ENCODE peak calls at places on chromosomes 4 and X, in five cellular contexts. One of them, this sample, is unnamed.

GRCh38 chr4:175531405-175532091 is 280.5 kb downstream of the GPM6A start:
- DNase-seq in nephron progenitor cell: no peak
- DNase-seq in activated naive CD4-positive, alpha-beta T cell treated with anti-CD3 and anti-CD28 coated beads, Interleukin-2, amount 10 ng/mL, durations not matched to agents 7 days and 5 days: no peak
- DNase-seq in ACHN: no peak
- DNase-seq in activated CD8-positive, alpha-beta memory T cell treated with anti-CD3 and anti-CD28 coated beads for 4 hours: no peak
- DNase-seq in this sample: no peak

GRCh38 chrX:23732704-23733103 is 10.4 kb downstream of the ACOT9 start:
- DNase-seq in nephron progenitor cell: no peak
- DNase-seq in activated naive CD4-positive, alpha-beta T cell treated with anti-CD3 and anti-CD28 coated beads, Interleukin-2, amount 10 ng/mL, durations not matched to agents 7 days and 5 days: no peak
- DNase-seq in ACHN: no peak
- DNase-seq in activated CD8-positive, alpha-beta memory T cell treated with anti-CD3 and anti-CD28 coated beads for 4 hours: no peak
- DNase-seq in this sample: no peak

GRCh38 chrX:132181364-132181763 is 37.9 kb downstream of the RAP2C start:
- DNase-seq in nephron progenitor cell: no peak
- DNase-seq in activated naive CD4-positive, alpha-beta T cell treated with anti-CD3 and anti-CD28 coated beads, Interleukin-2, amount 10 ng/mL, durations not matched to agents 7 days and 5 days: no peak
- DNase-seq in ACHN: no peak
- DNase-seq in activated CD8-positive, alpha-beta memory T cell treated with anti-CD3 and anti-CD28 coated beads for 4 hours: no peak
- DNase-seq in this sample: no peak

GRCh38 chr4:82371398-82371972 is 2.3 kb downstream of the HNRNPD start:
- DNase-seq in nephron progenitor cell: no peak
- DNase-seq in activated naive CD4-positive, alpha-beta T cell treated with anti-CD3 and anti-CD28 coated beads, Interleukin-2, amount 10 ng/mL, durations not matched to agents 7 days and 5 days: no peak
- DNase-seq in ACHN: no peak
- DNase-seq in activated CD8-positive, alpha-beta memory T cell treated with anti-CD3 and anti-CD28 coated beads for 4 hours: no peak
- DNase-seq in this sample: no peak

GRCh38 chr4:11790230-11790629 is 361.5 kb upstream of the HS3ST1 start:
- DNase-seq in nephron progenitor cell: no peak
- DNase-seq in activated naive CD4-positive, alpha-beta T cell treated with anti-CD3 and anti-CD28 coated beads, Interleukin-2, amount 10 ng/mL, durations not matched to agents 7 days and 5 days: no peak
- DNase-seq in ACHN: no peak
- DNase-seq in activated CD8-positive, alpha-beta memory T cell treated with anti-CD3 and anti-CD28 coated beads for 4 hours: no peak
- DNase-seq in this sample: no peak

GRCh38 chrX:148928803-148929202 is 428.4 kb downstream of the AFF2 start:
- DNase-seq in nephron progenitor cell: no peak
- DNase-seq in activated naive CD4-positive, alpha-beta T cell treated with anti-CD3 and anti-CD28 coated beads, Interleukin-2, amount 10 ng/mL, durations not matched to agents 7 days and 5 days: no peak
- DNase-seq in ACHN: no peak
- DNase-seq in activated CD8-positive, alpha-beta memory T cell treated with anti-CD3 and anti-CD28 coated beads for 4 hours: no peak
- DNase-seq in this sample: no peak

GRCh38 chr4:138826754-138827153 is 188.8 kb upstream of the NOCT start:
- DNase-seq in nephron progenitor cell: no peak
- DNase-seq in activated naive CD4-positive, alpha-beta T cell treated with anti-CD3 and anti-CD28 coated beads, Interleukin-2, amount 10 ng/mL, durations not matched to agents 7 days and 5 days: no peak
- DNase-seq in ACHN: no peak
- DNase-seq in activated CD8-positive, alpha-beta memory T cell treated with anti-CD3 and anti-CD28 coated beads for 4 hours: no peak
- DNase-seq in this sample: no peak

GRCh38 chr4:167230744-167231143 is 3.5 kb downstream of the SPOCK3 start:
- DNase-seq in nephron progenitor cell: no peak
- DNase-seq in activated naive CD4-positive, alpha-beta T cell treated with anti-CD3 and anti-CD28 coated beads, Interleukin-2, amount 10 ng/mL, durations not matched to agents 7 days and 5 days: no peak
- DNase-seq in ACHN: no peak
- DNase-seq in activated CD8-positive, alpha-beta memory T cell treated with anti-CD3 and anti-CD28 coated beads for 4 hours: no peak
- DNase-seq in this sample: no peak

GRCh38 chr4:124753941-124754581 is 41.5 kb upstream of the ANKRD50 start:
- DNase-seq in nephron progenitor cell: no peak
- DNase-seq in activated naive CD4-positive, alpha-beta T cell treated with anti-CD3 and anti-CD28 coated beads, Interleukin-2, amount 10 ng/mL, durations not matched to agents 7 days and 5 days: no peak
- DNase-seq in ACHN: no peak
- DNase-seq in activated CD8-positive, alpha-beta memory T cell treated with anti-CD3 and anti-CD28 coated beads for 4 hours: no peak
- DNase-seq in this sample: no peak

GRCh38 chr4:41060352-41061318 is 153.7 kb downstream of the APBB2 start:
- DNase-seq in nephron progenitor cell: no peak
- DNase-seq in activated naive CD4-positive, alpha-beta T cell treated with anti-CD3 and anti-CD28 coated beads, Interleukin-2, amount 10 ng/mL, durations not matched to agents 7 days and 5 days: no peak
- DNase-seq in ACHN: no peak
- DNase-seq in activated CD8-positive, alpha-beta memory T cell treated with anti-CD3 and anti-CD28 coated beads for 4 hours: no peak
- DNase-seq in this sample: no peak

GRCh38 chr4:8578717-8579116 is 1.5 kb upstream of the GPR78 start:
- DNase-seq in nephron progenitor cell: no peak
- DNase-seq in activated naive CD4-positive, alpha-beta T cell treated with anti-CD3 and anti-CD28 coated beads, Interleukin-2, amount 10 ng/mL, durations not matched to agents 7 days and 5 days: no peak
- DNase-seq in ACHN: no peak
- DNase-seq in activated CD8-positive, alpha-beta memory T cell treated with anti-CD3 and anti-CD28 coated beads for 4 hours: no peak
- DNase-seq in this sample: no peak

GRCh38 chr4:102449751-102450352 is 51.3 kb upstream of the NFKB1 start:
- DNase-seq in nephron progenitor cell: peak
- DNase-seq in activated naive CD4-positive, alpha-beta T cell treated with anti-CD3 and anti-CD28 coated beads, Interleukin-2, amount 10 ng/mL, durations not matched to agents 7 days and 5 days: peak
- DNase-seq in ACHN: peak
- DNase-seq in activated CD8-positive, alpha-beta memory T cell treated with anti-CD3 and anti-CD28 coated beads for 4 hours: peak
- DNase-seq in this sample: no peak

GRCh38 chr4:67394771-67395310 is 150.5 kb downstream of the CENPC start:
- DNase-seq in nephron progenitor cell: no peak
- DNase-seq in activated naive CD4-positive, alpha-beta T cell treated with anti-CD3 and anti-CD28 coated beads, Interleukin-2, amount 10 ng/mL, durations not matched to agents 7 days and 5 days: no peak
- DNase-seq in ACHN: no peak
- DNase-seq in activated CD8-positive, alpha-beta memory T cell treated with anti-CD3 and anti-CD28 coated beads for 4 hours: no peak
- DNase-seq in this sample: no peak

GRCh38 chr4:56465599-56466295 is 1.7 kb upstream of the SRP72 start:
- DNase-seq in nephron progenitor cell: no peak
- DNase-seq in activated naive CD4-positive, alpha-beta T cell treated with anti-CD3 and anti-CD28 coated beads, Interleukin-2, amount 10 ng/mL, durations not matched to agents 7 days and 5 days: no peak
- DNase-seq in ACHN: peak
- DNase-seq in activated CD8-positive, alpha-beta memory T cell treated with anti-CD3 and anti-CD28 coated beads for 4 hours: no peak
- DNase-seq in this sample: no peak

GRCh38 chrX:54248309-54248708 is 65.3 kb upstream of the FAM120C start:
- DNase-seq in nephron progenitor cell: no peak
- DNase-seq in activated naive CD4-positive, alpha-beta T cell treated with anti-CD3 and anti-CD28 coated beads, Interleukin-2, amount 10 ng/mL, durations not matched to agents 7 days and 5 days: no peak
- DNase-seq in ACHN: peak
- DNase-seq in activated CD8-positive, alpha-beta memory T cell treated with anti-CD3 and anti-CD28 coated beads for 4 hours: no peak
- DNase-seq in this sample: no peak

GRCh38 chrX:40100141-40100536 is 2.4 kb upstream of the BCOR start:
- DNase-seq in nephron progenitor cell: no peak
- DNase-seq in activated naive CD4-positive, alpha-beta T cell treated with anti-CD3 and anti-CD28 coated beads, Interleukin-2, amount 10 ng/mL, durations not matched to agents 7 days and 5 days: no peak
- DNase-seq in ACHN: no peak
- DNase-seq in activated CD8-positive, alpha-beta memory T cell treated with anti-CD3 and anti-CD28 coated beads for 4 hours: no peak
- DNase-seq in this sample: no peak

GRCh38 chr4:110193822-110194761 is 4.3 kb downstream of the ELOVL6 start:
- DNase-seq in nephron progenitor cell: peak
- DNase-seq in activated naive CD4-positive, alpha-beta T cell treated with anti-CD3 and anti-CD28 coated beads, Interleukin-2, amount 10 ng/mL, durations not matched to agents 7 days and 5 days: peak
- DNase-seq in ACHN: peak
- DNase-seq in activated CD8-positive, alpha-beta memory T cell treated with anti-CD3 and anti-CD28 coated beads for 4 hours: peak
- DNase-seq in this sample: peak

GRCh38 chr4:111040904-111041303 is 418.0 kb upstream of the PITX2 start:
- DNase-seq in nephron progenitor cell: no peak
- DNase-seq in activated naive CD4-positive, alpha-beta T cell treated with anti-CD3 and anti-CD28 coated beads, Interleukin-2, amount 10 ng/mL, durations not matched to agents 7 days and 5 days: no peak
- DNase-seq in ACHN: no peak
- DNase-seq in activated CD8-positive, alpha-beta memory T cell treated with anti-CD3 and anti-CD28 coated beads for 4 hours: no peak
- DNase-seq in this sample: no peak

GRCh38 chr4:78764498-78764961 is 11.6 kb upstream of the BMP2K start:
- DNase-seq in nephron progenitor cell: no peak
- DNase-seq in activated naive CD4-positive, alpha-beta T cell treated with anti-CD3 and anti-CD28 coated beads, Interleukin-2, amount 10 ng/mL, durations not matched to agents 7 days and 5 days: no peak
- DNase-seq in ACHN: no peak
- DNase-seq in activated CD8-positive, alpha-beta memory T cell treated with anti-CD3 and anti-CD28 coated beads for 4 hours: no peak
- DNase-seq in this sample: no peak

GRCh38 chr4:112881842-112882241 is 167.6 kb upstream of the ANK2 start:
- DNase-seq in nephron progenitor cell: no peak
- DNase-seq in activated naive CD4-positive, alpha-beta T cell treated with anti-CD3 and anti-CD28 coated beads, Interleukin-2, amount 10 ng/mL, durations not matched to agents 7 days and 5 days: no peak
- DNase-seq in ACHN: no peak
- DNase-seq in activated CD8-positive, alpha-beta memory T cell treated with anti-CD3 and anti-CD28 coated beads for 4 hours: no peak
- DNase-seq in this sample: no peak

GRCh38 chr4:21775703-21776102 is 172.9 kb downstream of the KCNIP4 start:
- DNase-seq in nephron progenitor cell: no peak
- DNase-seq in activated naive CD4-positive, alpha-beta T cell treated with anti-CD3 and anti-CD28 coated beads, Interleukin-2, amount 10 ng/mL, durations not matched to agents 7 days and 5 days: no peak
- DNase-seq in ACHN: no peak
- DNase-seq in activated CD8-positive, alpha-beta memory T cell treated with anti-CD3 and anti-CD28 coated beads for 4 hours: no peak
- DNase-seq in this sample: no peak

GRCh38 chr4:159655547-159655946 is 552.7 kb downstream of the RAPGEF2 start:
- DNase-seq in nephron progenitor cell: no peak
- DNase-seq in activated naive CD4-positive, alpha-beta T cell treated with anti-CD3 and anti-CD28 coated beads, Interleukin-2, amount 10 ng/mL, durations not matched to agents 7 days and 5 days: no peak
- DNase-seq in ACHN: peak
- DNase-seq in activated CD8-positive, alpha-beta memory T cell treated with anti-CD3 and anti-CD28 coated beads for 4 hours: no peak
- DNase-seq in this sample: no peak

GRCh38 chr4:78131403-78131802 is 74.3 kb downstream of the FRAS1 start:
- DNase-seq in nephron progenitor cell: no peak
- DNase-seq in activated naive CD4-positive, alpha-beta T cell treated with anti-CD3 and anti-CD28 coated beads, Interleukin-2, amount 10 ng/mL, durations not matched to agents 7 days and 5 days: no peak
- DNase-seq in ACHN: no peak
- DNase-seq in activated CD8-positive, alpha-beta memory T cell treated with anti-CD3 and anti-CD28 coated beads for 4 hours: no peak
- DNase-seq in this sample: no peak

GRCh38 chrX:39418936-39419659 is 617.8 kb downstream of the MID1IP1 start:
- DNase-seq in nephron progenitor cell: peak
- DNase-seq in activated naive CD4-positive, alpha-beta T cell treated with anti-CD3 and anti-CD28 coated beads, Interleukin-2, amount 10 ng/mL, durations not matched to agents 7 days and 5 days: no peak
- DNase-seq in ACHN: no peak
- DNase-seq in activated CD8-positive, alpha-beta memory T cell treated with anti-CD3 and anti-CD28 coated beads for 4 hours: no peak
- DNase-seq in this sample: no peak

GRCh38 chr4:38612996-38613395 is 51.0 kb upstream of the KLF3 start:
- DNase-seq in nephron progenitor cell: no peak
- DNase-seq in activated naive CD4-positive, alpha-beta T cell treated with anti-CD3 and anti-CD28 coated beads, Interleukin-2, amount 10 ng/mL, durations not matched to agents 7 days and 5 days: no peak
- DNase-seq in ACHN: no peak
- DNase-seq in activated CD8-positive, alpha-beta memory T cell treated with anti-CD3 and anti-CD28 coated beads for 4 hours: no peak
- DNase-seq in this sample: no peak

GRCh38 chr4:76704133-76704881 is 193.6 kb downstream of the SOWAHB start:
- DNase-seq in nephron progenitor cell: no peak
- DNase-seq in activated naive CD4-positive, alpha-beta T cell treated with anti-CD3 and anti-CD28 coated beads, Interleukin-2, amount 10 ng/mL, durations not matched to agents 7 days and 5 days: no peak
- DNase-seq in ACHN: peak
- DNase-seq in activated CD8-positive, alpha-beta memory T cell treated with anti-CD3 and anti-CD28 coated beads for 4 hours: no peak
- DNase-seq in this sample: peak

GRCh38 chr4:40908702-40909362 is 159.1 kb downstream of the NSUN7 start:
- DNase-seq in nephron progenitor cell: peak
- DNase-seq in activated naive CD4-positive, alpha-beta T cell treated with anti-CD3 and anti-CD28 coated beads, Interleukin-2, amount 10 ng/mL, durations not matched to agents 7 days and 5 days: peak
- DNase-seq in ACHN: peak
- DNase-seq in activated CD8-positive, alpha-beta memory T cell treated with anti-CD3 and anti-CD28 coated beads for 4 hours: peak
- DNase-seq in this sample: peak

GRCh38 chr4:179666226-179666625 is 2224.0 kb upstream of the AGA start:
- DNase-seq in nephron progenitor cell: peak
- DNase-seq in activated naive CD4-positive, alpha-beta T cell treated with anti-CD3 and anti-CD28 coated beads, Interleukin-2, amount 10 ng/mL, durations not matched to agents 7 days and 5 days: no peak
- DNase-seq in ACHN: no peak
- DNase-seq in activated CD8-positive, alpha-beta memory T cell treated with anti-CD3 and anti-CD28 coated beads for 4 hours: no peak
- DNase-seq in this sample: no peak

GRCh38 chr4:78612398-78613005 is 60.9 kb downstream of the ANXA3 start:
- DNase-seq in nephron progenitor cell: no peak
- DNase-seq in activated naive CD4-positive, alpha-beta T cell treated with anti-CD3 and anti-CD28 coated beads, Interleukin-2, amount 10 ng/mL, durations not matched to agents 7 days and 5 days: peak
- DNase-seq in ACHN: peak
- DNase-seq in activated CD8-positive, alpha-beta memory T cell treated with anti-CD3 and anti-CD28 coated beads for 4 hours: no peak
- DNase-seq in this sample: no peak

GRCh38 chr4:80035336-80035735 is 37.7 kb downstream of the ANTXR2 start:
- DNase-seq in nephron progenitor cell: no peak
- DNase-seq in activated naive CD4-positive, alpha-beta T cell treated with anti-CD3 and anti-CD28 coated beads, Interleukin-2, amount 10 ng/mL, durations not matched to agents 7 days and 5 days: peak
- DNase-seq in ACHN: no peak
- DNase-seq in activated CD8-positive, alpha-beta memory T cell treated with anti-CD3 and anti-CD28 coated beads for 4 hours: no peak
- DNase-seq in this sample: no peak

GRCh38 chr4:111283066-111283677 is 660.3 kb upstream of the PITX2 start:
- DNase-seq in nephron progenitor cell: peak
- DNase-seq in activated naive CD4-positive, alpha-beta T cell treated with anti-CD3 and anti-CD28 coated beads, Interleukin-2, amount 10 ng/mL, durations not matched to agents 7 days and 5 days: peak
- DNase-seq in ACHN: peak
- DNase-seq in activated CD8-positive, alpha-beta memory T cell treated with anti-CD3 and anti-CD28 coated beads for 4 hours: no peak
- DNase-seq in this sample: peak

GRCh38 chr4:143083811-143084472 is 100.8 kb upstream of the USP38 start:
- DNase-seq in nephron progenitor cell: no peak
- DNase-seq in activated naive CD4-positive, alpha-beta T cell treated with anti-CD3 and anti-CD28 coated beads, Interleukin-2, amount 10 ng/mL, durations not matched to agents 7 days and 5 days: no peak
- DNase-seq in ACHN: no peak
- DNase-seq in activated CD8-positive, alpha-beta memory T cell treated with anti-CD3 and anti-CD28 coated beads for 4 hours: no peak
- DNase-seq in this sample: no peak

GRCh38 chr4:89306486-89307184 is 965 bp downstream of the GPRIN3 start:
- DNase-seq in nephron progenitor cell: no peak
- DNase-seq in activated naive CD4-positive, alpha-beta T cell treated with anti-CD3 and anti-CD28 coated beads, Interleukin-2, amount 10 ng/mL, durations not matched to agents 7 days and 5 days: peak
- DNase-seq in ACHN: no peak
- DNase-seq in activated CD8-positive, alpha-beta memory T cell treated with anti-CD3 and anti-CD28 coated beads for 4 hours: no peak
- DNase-seq in this sample: no peak

GRCh38 chr4:85966308-85966882 is 393.5 kb downstream of the MAPK10 start:
- DNase-seq in nephron progenitor cell: no peak
- DNase-seq in activated naive CD4-positive, alpha-beta T cell treated with anti-CD3 and anti-CD28 coated beads, Interleukin-2, amount 10 ng/mL, durations not matched to agents 7 days and 5 days: no peak
- DNase-seq in ACHN: no peak
- DNase-seq in activated CD8-positive, alpha-beta memory T cell treated with anti-CD3 and anti-CD28 coated beads for 4 hours: no peak
- DNase-seq in this sample: no peak

GRCh38 chrX:79263550-79263949 is 103.6 kb downstream of the ITM2A start:
- DNase-seq in nephron progenitor cell: no peak
- DNase-seq in activated naive CD4-positive, alpha-beta T cell treated with anti-CD3 and anti-CD28 coated beads, Interleukin-2, amount 10 ng/mL, durations not matched to agents 7 days and 5 days: no peak
- DNase-seq in ACHN: no peak
- DNase-seq in activated CD8-positive, alpha-beta memory T cell treated with anti-CD3 and anti-CD28 coated beads for 4 hours: no peak
- DNase-seq in this sample: no peak

This sample was measured in iPS DF 19.7.